ENCODE peak calls at places on chromosome 19, in eight cellular contexts. K, P, M, F, Z, V, E and X are unnamed samples.

GRCh38 chr19:19463348-19464117 is 51.8 kb downstream of the TSSK6 start:
- DNase-seq in Z (no peak), F (peak), K (peak), M (peak), P (no peak), E (no peak), V (no peak), X (no peak)

GRCh38 chr19:1259873-1260748 is 9.0 kb upstream of the CIRBP start:
- DNase-seq in V (no peak), E (peak), F (no peak), K (no peak), P (peak), M (no peak), Z (no peak), X (no peak)

GRCh38 chr19:17073869-17074627 is 1.2 kb downstream of the HAUS8 start:
- DNase-seq in K (no peak), E (peak), M (no peak), F (no peak), P (no peak), V (no peak), Z (no peak), X (no peak)

GRCh38 chr19:34589730-34590129 is 87.2 kb downstream of the SCGB2B2 start:
- DNase-seq in P (no peak), K (no peak), F (no peak), M (no peak), V (no peak), Z (peak), E (no peak), X (no peak)

GRCh38 chr19:16338470-16339360 is 14.1 kb downstream of the KLF2 start:
- DNase-seq in M (no peak), E (peak), K (peak), F (no peak), V (no peak), Z (no peak), P (no peak), X (no peak)

GRCh38 chr19:16001481-16002312 is 52.9 kb downstream of the OR10H4 start:
- DNase-seq in V (peak), P (no peak), M (no peak), E (peak), F (peak), Z (no peak), K (peak), X (no peak)

GRCh38 chr19:48249502-48250014 is 6.2 kb downstream of the CARD8 start:
- DNase-seq in M (peak), P (no peak), Z (no peak), V (peak), E (peak), K (peak), F (no peak), X (no peak)

GRCh38 chr19:41927810-41928192 is 448 bp downstream of the ERFL start:
- DNase-seq in P (peak), Z (no peak), M (no peak), V (no peak), K (no peak), F (no peak), E (peak), X (no peak)

GRCh38 chr19:1073063-1073955 is 6.3 kb downstream of the ARHGAP45 start:
- DNase-seq in V (no peak), P (no peak), M (no peak), K (no peak), E (no peak), F (no peak), Z (peak), X (no peak)

GRCh38 chr19:30091856-30092255 is 149.8 kb downstream of the URI1 start:
- DNase-seq in E (no peak), K (no peak), M (no peak), P (no peak), Z (no peak), V (no peak), F (no peak), X (no peak)

GRCh38 chr19:38557205-38557799 is 60.5 kb downstream of the MAP4K1 start:
- DNase-seq in K (no peak), P (no peak), F (no peak), Z (no peak), V (no peak), E (peak), M (no peak), X (no peak)

GRCh38 chr19:38444026-38444425 is 10.5 kb downstream of the RYR1 start:
- DNase-seq in F (no peak), E (no peak), V (no peak), M (no peak), P (no peak), Z (no peak), K (no peak), X (no peak)

GRCh38 chr19:8261881-8262280 is 46.3 kb downstream of the CD320 start:
- DNase-seq in P (no peak), M (no peak), Z (peak), V (no peak), F (no peak), K (no peak), E (no peak), X (no peak)

GRCh38 chr19:28492201-28492600 is 720.8 kb downstream of the UQCRFS1 start:
- DNase-seq in K (no peak), M (no peak), E (no peak), Z (no peak), V (no peak), F (no peak), P (no peak), X (no peak)

GRCh38 chr19:8663920-8664670 is 33.7 kb downstream of the NFILZ start:
- DNase-seq in Z (no peak), V (no peak), M (peak), E (peak), P (no peak), K (no peak), F (no peak), X (no peak)

GRCh38 chr19:16654151-16654550 is 5.8 kb downstream of the SMIM7 start:
- DNase-seq in Z (no peak), M (peak), F (no peak), K (no peak), E (no peak), V (no peak), P (no peak), X (no peak)

GRCh38 chr19:48341006-48341405 is 15.7 kb downstream of the EMP3 start:
- DNase-seq in K (peak), P (no peak), Z (no peak), M (no peak), F (no peak), V (no peak), E (no peak), X (no peak)

GRCh38 chr19:38932425-38933179 is 1.9 kb downstream of the MRPS12 start:
- DNase-seq in P (no peak), E (peak), F (no peak), M (peak), Z (no peak), K (peak), V (no peak), X (no peak)

GRCh38 chr19:47363758-47364529 is 14.8 kb downstream of the DHX34 start:
- DNase-seq in P (no peak), K (peak), E (no peak), M (no peak), V (no peak), Z (no peak), F (no peak), X (no peak)

GRCh38 chr19:29371766-29372415 is 153.9 kb upstream of the VSTM2B start:
- DNase-seq in E (no peak), M (no peak), V (no peak), Z (no peak), K (no peak), P (no peak), F (no peak), X (no peak)

GRCh38 chr19:1917926-1918325 is 12.7 kb downstream of the ADAT3 start:
- DNase-seq in Z (no peak), K (no peak), E (no peak), F (no peak), P (no peak), V (no peak), M (no peak), X (no peak)

GRCh38 chr19:48683349-48683748 is 10.5 kb upstream of the NTN5 start:
- DNase-seq in V (peak), F (peak), P (no peak), K (peak), M (no peak), Z (no peak), E (peak), X (no peak)

GRCh38 chr19:3121821-3122511 is 13.9 kb upstream of the GNA15 start:
- DNase-seq in M (no peak), Z (no peak), E (no peak), K (no peak), F (no peak), P (no peak), V (no peak), X (no peak)

GRCh38 chr19:39878398-39878797 is 32.2 kb upstream of the FBL start:
- DNase-seq in F (no peak), E (no peak), M (no peak), P (no peak), K (no peak), V (no peak), Z (no peak), X (no peak)

GRCh38 chr19:18802354-18802753 is 11.2 kb upstream of the COMP start:
- DNase-seq in F (no peak), M (peak), P (no peak), V (no peak), K (no peak), Z (no peak), E (peak), X (no peak)

GRCh38 chr19:57578487-57579205 is at the start of gene ZNF416:
- DNase-seq in V (peak), F (peak), E (peak), K (peak), Z (peak), M (peak), P (peak), X (peak)

GRCh38 chr19:11227201-11227886 is 12.1 kb upstream of the ANGPTL8 start:
- DNase-seq in V (no peak), M (no peak), F (no peak), E (peak), K (no peak), Z (no peak), P (no peak), X (no peak)
- TF ChIP-seq CTCF in V (no peak), M (peak), F (no peak), E (peak), K (no peak), Z (no peak), P (no peak), X (no peak)

DNA sequence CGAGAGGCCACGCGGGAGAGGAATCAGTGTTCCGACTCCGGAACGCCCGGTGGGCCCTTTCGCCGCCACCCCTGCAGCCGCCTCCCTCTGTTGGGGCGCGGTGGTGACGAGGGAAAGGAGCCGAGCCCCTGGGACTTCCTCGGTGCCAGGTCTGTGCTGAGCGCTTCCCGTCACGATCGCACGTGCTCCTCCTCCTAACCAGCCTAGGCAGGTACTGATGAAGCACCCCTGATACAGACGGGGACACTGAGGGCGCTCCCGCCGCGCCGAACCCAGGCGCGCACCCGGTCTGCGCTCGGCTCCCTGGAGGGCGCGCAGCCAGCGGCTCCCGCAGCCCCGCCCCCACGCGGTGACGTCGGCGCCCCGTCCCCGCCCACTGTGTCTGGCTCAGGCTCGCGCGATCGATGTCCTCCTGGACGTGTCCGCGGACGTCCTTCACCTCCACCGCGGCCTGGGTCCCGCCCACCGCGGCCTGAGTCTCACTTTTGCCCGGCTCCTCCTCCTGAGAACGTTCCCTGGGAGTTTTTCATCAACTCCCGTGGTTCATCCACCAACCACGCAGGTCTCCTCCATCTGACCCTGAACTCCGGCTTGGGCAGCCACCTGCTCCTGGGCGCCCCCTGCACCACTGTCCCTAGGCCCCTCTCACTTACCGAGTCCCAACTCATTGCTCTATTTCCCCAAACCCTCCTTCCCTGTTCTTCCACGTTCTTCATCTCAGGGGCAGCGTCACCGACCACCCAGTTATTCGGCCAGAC is 2.6 kb upstream of the KLK15 start:
- DNase-seq in Z (peak), K (peak), V (peak), P (peak), M (peak), E (peak), F (peak), X (peak)
- TF ChIP-seq CTCF in Z (no peak), K (no peak), V (no peak), P (no peak), M (no peak), E (no peak), F (no peak), X (no peak)

GRCh38 chr19:5361407-5361806 is 20.8 kb upstream of the PTPRS start:
- DNase-seq in Z (no peak), V (no peak), P (no peak), M (no peak), E (no peak), F (no peak), K (no peak), X (no peak)
- TF ChIP-seq CTCF in Z (no peak), V (no peak), P (no peak), M (no peak), E (no peak), F (no peak), K (no peak), X (no peak)

DNA sequence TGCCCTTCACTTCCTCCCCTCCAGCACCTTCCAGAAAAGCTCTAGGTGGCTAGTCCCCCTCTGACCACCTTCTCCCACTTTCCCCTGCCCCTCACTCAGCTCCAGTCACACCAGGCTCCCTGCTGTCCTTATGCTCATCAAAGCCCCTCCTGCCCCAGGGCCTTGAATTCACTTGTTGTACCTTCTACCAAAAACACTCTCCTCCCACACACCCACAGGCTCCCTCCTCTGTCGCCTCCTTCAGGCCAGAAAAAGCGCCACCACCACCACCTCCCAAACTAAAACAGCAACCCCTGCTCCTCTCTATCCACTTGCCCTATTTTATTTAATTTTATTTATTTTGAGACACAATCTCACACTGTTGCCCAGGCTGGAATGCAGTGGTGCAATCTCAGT is 4.8 kb upstream of the CEACAM16 start:
- DNase-seq in M (peak), K (no peak), P (no peak), E (no peak), Z (no peak), V (no peak), F (no peak), X (no peak)
- TF ChIP-seq CTCF in M (peak), K (peak), P (no peak), E (peak), Z (no peak), V (no peak), F (no peak), X (no peak)

DNA sequence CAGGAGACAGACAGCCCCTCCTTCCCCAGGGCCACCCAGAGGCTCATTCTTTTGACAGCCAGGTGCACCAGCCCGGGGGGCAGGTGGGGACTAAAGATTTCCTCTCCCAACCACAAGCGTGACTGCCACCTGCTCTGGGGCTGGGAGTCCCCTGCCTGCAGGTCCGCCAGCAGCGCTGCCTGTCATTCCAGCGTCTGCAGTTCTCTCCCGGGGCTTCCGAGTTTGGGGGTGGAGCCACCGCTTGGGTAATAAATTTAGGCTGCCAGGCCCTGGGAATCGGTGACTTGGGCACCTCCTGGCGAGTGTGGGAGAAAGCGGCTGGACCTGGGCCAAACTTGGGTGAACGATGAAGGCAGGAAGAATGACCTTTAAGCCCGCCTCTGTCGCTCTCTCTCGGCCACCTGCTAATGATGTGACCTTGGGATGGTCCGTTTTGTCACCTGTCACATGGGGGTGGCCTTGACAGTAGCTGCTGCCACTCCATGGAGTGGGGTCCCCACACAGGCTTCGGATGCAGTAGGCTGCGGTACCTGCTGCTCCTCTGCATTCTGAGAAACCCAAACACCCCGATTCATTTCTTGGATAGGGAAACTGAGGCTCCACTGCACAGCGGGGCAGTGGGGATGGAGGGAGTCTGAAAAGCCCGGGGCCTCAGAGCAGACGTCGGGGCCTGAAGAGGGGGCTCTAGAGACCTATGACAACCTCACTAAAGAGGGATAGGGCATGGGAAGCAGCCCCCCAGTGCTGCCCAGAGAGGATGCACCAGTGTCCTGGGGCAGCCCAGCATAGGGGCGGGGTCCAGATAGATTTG is 12.8 kb downstream of the FUT6 start:
- DNase-seq in Z (peak), M (peak), V (no peak), E (peak), P (peak), F (no peak), K (no peak), X (no peak)
- TF ChIP-seq CTCF in Z (no peak), M (peak), V (no peak), E (peak), P (peak), F (no peak), K (peak), X (no peak)

DNA sequence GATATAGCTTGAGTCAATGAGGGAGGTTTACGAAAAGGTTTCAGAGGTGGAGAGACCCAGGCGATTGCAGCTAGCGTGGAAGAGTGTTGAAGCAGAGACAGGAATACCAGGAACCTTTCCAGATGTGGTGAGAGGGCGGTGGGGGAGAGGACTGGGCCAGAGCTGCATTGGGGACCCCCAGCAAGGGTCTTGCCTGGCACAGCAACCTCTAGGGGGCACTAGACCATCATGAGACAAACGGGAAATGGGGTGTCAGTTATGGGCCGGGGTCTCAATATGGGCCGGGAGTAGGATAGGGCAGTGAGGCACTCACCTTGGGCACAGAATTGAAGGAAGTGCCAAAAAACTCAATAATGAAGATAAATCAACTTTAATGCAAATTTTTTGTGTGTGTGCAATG is 2.1 kb upstream of the LRP3 start:
- DNase-seq in P (peak), F (no peak), Z (peak), K (no peak), V (no peak), E (no peak), M (peak), X (no peak)
- TF ChIP-seq CTCF in P (peak), F (no peak), Z (no peak), K (peak), V (no peak), E (peak), M (peak), X (no peak)

GRCh38 chr19:13797058-13797440 is 1.8 kb downstream of the ZSWIM4 start:
- DNase-seq in P (no peak), F (no peak), Z (no peak), V (no peak), M (no peak), E (no peak), K (no peak), X (no peak)

GRCh38 chr19:13794752-13795589 is at the start of gene ZSWIM4:
- DNase-seq in P (peak), K (peak), V (peak), M (peak), E (peak), Z (peak), F (peak), X (peak)

GRCh38 chr19:13797870-13798269 is 2.6 kb downstream of the ZSWIM4 start:
- DNase-seq in P (no peak), E (no peak), K (peak), F (peak), M (no peak), V (no peak), Z (no peak), X (no peak)

GRCh38 chr19:13795595-13796300 is 505 bp downstream of the ZSWIM4 start:
- DNase-seq in E (no peak), M (no peak), V (no peak), Z (peak), P (no peak), K (no peak), F (no peak), X (no peak)

DNA sequence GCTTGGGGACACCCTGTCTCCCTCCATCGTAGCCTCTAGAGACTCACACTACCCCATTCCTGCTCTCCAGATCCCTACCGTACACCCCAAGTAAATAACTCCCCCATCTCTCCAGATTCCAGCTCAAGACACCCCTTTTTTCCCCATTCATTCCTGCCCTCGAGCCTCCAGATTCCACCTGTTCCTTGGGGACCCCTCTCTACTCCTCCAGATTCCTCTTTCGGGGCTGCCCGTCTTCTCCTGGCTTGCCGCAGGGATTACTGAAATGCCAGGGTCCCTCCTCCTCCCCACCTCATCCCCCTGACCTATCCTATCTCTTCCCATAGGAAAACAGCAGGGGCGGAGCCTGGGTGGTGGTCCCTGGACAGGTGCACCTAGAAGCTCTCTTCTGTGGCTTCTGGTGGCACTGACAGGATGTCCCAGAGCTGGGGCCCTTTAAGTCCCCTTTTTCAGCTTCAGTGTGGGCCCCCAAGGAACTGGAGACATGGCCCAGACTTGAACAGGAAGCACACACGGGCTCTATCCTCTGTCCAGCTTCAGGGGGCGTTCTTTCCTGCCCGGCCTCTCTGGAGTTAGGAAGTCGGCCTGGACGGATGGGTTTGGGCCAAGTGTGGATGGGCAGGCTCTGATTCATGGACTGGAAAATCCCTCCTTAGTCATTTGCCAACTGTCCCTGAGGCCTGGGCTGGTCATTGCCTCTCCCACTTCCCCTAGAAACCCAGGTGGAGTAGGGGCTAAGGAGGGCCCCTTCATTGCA is 1.2 kb downstream of the ZSWIM4 start:
- DNase-seq in K (peak), V (peak), M (no peak), E (peak), Z (no peak), F (peak), P (peak), X (peak)
- TF ChIP-seq CTCF in K (peak), V (peak), M (no peak), E (no peak), Z (no peak), F (peak), P (no peak), X (no peak)

GRCh38 chr19:44055870-44056269 is 4.0 kb downstream of the ZNF223 start:
- DNase-seq in M (no peak), Z (no peak), V (no peak), P (no peak), E (no peak), K (no peak), F (no peak), X (no peak)
- TF ChIP-seq CTCF in M (no peak), Z (no peak), V (no peak), P (no peak), E (peak), K (no peak), F (no peak), X (no peak)